ENCODE peak calls at places on chromosome 22, in five cellular contexts. X is tibial nerve, Q is A549, H is transverse colon, D is HCT116. M is an unnamed sample.

GRCh38 chr22:46571642-46572250 is 34.3 kb upstream of the CELSR1 start:
- DNase-seq in X (no peak), Q (no peak), H (no peak), D (no peak), M (no peak)

GRCh38 chr22:17303840-17304779 is 65.2 kb upstream of the CECR2 start:
- DNase-seq in X (no peak), Q (no peak), H (peak; percentile 21), D (no peak), M (no peak)

GRCh38 chr22:50519151-50519550 is 6.2 kb downstream of the SCO2 start:
- DNase-seq in X (no peak), Q (no peak), H (no peak), D (no peak), M (no peak)

GRCh38 chr22:46614070-46614931 is 5.9 kb upstream of the GRAMD4 start:
- DNase-seq in X (no peak), Q (no peak), H (peak; percentile 55), D (no peak), M (no peak)

GRCh38 chr22:32411388-32411787 is 659 bp downstream of the RTCB start:
- DNase-seq in X (no peak), Q (no peak), H (peak; percentile 9), D (no peak), M (peak; percentile 4)

GRCh38 chr22:46133588-46133855 is 16.8 kb upstream of the PPARA start:
- DNase-seq in X (no peak), Q (no peak), H (no peak), D (no peak), M (no peak)

GRCh38 chr22:33697640-33698039 is 222.6 kb downstream of the LARGE1 start:
- DNase-seq in X (no peak), Q (no peak), H (no peak), D (no peak), M (no peak)

GRCh38 chr22:23912293-23912903 is 18.2 kb downstream of the MIF start:
- DNase-seq in X (no peak), Q (no peak), H (no peak), D (no peak), M (no peak)

GRCh38 chr22:40326905-40327735 is 19.2 kb upstream of the ADSL start:
- DNase-seq in X (no peak), Q (no peak), H (no peak), D (no peak), M (no peak)

GRCh38 chr22:27420817-27421361 is 380.7 kb downstream of the MN1 start:
- DNase-seq in X (peak; percentile 82), Q (no peak), H (peak; percentile 46), D (no peak), M (peak; percentile 41)

DNA sequence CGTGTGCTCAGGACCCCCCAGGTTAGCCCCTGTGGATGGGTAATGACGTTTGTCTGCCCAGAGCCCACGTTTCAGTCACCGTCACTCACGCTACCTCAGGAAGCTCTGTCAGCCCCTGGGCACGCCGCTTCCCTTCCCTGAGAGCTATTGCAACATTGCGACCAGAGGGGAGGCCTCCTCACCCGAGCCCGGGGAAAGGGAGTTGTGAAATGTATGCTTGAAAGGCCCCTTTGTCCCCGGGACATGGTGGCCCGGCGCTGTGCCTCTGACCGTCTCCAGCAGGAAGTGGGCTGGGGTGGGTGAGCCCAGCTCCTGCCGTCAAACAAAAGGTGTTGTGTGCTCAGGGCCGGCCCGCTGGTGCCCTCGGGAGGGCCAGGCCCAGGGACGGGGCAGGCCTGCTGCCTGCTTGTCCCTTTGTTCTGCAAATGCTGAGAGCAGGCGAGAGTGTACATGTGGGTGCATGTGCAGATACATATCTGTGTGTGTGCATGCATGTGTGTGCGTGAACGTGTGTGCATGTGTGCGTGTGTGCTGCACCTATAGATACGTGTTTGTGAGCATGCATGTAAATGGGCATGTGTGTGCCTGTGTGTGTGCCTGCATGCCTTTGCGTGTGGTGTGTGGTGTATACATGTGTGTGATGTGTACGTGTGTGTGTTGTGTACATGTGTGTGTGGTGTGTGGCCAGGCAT is 1125.0 kb downstream of the BRD1 start:
- DNase-seq in X (peak; percentile 63), Q (no peak), H (no peak), D (no peak), M (no peak)
- TF ChIP-seq POLR2A in X (no peak), Q (no peak), H (no peak), D (no peak), M (no peak)

DNA sequence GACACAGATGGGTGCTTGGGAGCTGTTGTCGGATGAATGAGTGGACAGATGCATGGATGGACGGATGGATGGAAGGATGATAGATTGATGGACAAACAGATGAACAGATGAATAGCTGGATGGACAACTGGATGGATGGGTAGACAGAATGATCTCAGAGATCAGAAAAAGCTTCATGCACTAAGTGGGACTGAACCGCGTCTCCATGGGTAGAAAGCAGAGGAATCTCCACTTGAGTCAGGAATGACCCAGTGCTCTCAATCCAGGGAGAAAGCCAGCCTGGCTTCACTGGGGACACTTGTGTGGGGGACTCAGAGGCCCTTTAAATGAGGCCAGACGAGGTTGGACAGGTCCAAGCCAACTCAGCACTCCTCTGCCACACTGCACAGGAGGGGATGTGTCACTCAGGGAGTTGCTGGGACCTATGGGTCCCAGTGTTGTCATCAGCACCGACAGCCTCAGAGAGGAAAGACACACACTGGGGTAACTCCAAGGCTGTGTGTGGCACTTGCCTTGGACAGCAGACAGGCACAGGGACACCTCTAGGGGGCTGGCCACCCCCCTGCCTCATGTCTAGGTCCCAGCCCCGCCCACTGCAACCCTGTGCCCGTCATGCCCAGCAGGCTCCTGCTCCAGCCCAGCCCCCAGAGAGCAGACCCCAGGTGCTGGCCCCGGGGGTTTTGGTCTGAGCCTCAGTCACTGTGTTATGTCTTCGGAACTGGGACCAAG is 5.6 kb downstream of the IGLL5 start:
- DNase-seq in X (no peak), Q (no peak), H (no peak), D (no peak), M (no peak)
- TF ChIP-seq POLR2A in X (no peak), Q (no peak), H (no peak), D (no peak), M (no peak)

GRCh38 chr22:37019309-37020191 is at the start of the genes MPST and TST:
- DNase-seq in X (peak; percentile 67), Q (peak; percentile 63), H (peak; percentile 84), D (no peak), M (peak; percentile 69)
- TF ChIP-seq POLR2A in X (peak; percentile 80), Q (peak; percentile 49), H (peak; percentile 80), D (peak; percentile 65), M (peak; percentile 72)

GRCh38 chr22:42511401-42511891 is 8.2 kb downstream of the RRP7A start:
- DNase-seq in X (no peak), Q (no peak), H (peak; percentile 45), D (no peak), M (no peak)
- TF ChIP-seq POLR2A in X (no peak), Q (no peak), H (no peak), D (no peak), M (no peak)

DNA sequence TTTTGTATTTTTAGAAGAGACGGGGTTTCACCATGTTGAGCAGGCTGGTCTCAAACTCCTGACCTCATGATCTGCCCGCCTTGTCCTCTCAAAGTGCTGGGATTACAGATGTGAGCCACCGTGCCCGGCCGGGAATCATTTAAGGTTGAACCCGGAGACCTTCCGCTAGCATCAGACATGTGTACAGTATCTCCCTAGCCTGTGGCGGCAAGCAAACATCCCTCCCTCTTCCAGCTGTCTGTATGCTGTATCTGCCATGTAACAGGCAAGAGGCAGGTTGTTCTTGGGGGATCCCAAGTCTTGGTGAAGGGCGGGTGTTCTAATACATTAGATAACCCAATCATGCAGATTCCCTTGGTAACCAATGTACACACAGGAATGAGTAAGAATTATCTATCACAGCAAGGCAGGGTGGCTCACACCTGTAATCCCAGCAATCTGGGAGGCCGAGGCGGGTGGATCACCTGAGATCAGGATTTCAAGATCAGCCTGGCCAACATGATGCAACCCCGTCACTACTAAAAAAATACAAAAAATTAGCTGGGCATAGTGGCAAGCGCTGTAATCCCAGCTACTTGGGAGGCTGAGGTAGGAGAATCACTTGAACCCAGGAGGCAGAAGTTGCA is 58.1 kb upstream of the RBFOX2 start:
- DNase-seq in X (no peak), Q (no peak), H (no peak), D (no peak), M (no peak)
- TF ChIP-seq POLR2A in X (no peak), Q (no peak), H (no peak), D (no peak), M (no peak)

GRCh38 chr22:29095459-29095858 is 22.6 kb downstream of the KREMEN1 start:
- DNase-seq in X (no peak), Q (no peak), H (no peak), D (no peak), M (no peak)

GRCh38 chr22:29093501-29093921 is 20.7 kb downstream of the KREMEN1 start:
- DNase-seq in X (no peak), Q (no peak), H (no peak), D (no peak), M (no peak)

GRCh38 chr22:29098296-29098695 is 25.5 kb downstream of the KREMEN1 start:
- DNase-seq in X (no peak), Q (no peak), H (no peak), D (no peak), M (no peak)

GRCh38 chr22:29093980-29094379 is 21.1 kb downstream of the KREMEN1 start:
- DNase-seq in X (no peak), Q (no peak), H (no peak), D (no peak), M (no peak)

DNA sequence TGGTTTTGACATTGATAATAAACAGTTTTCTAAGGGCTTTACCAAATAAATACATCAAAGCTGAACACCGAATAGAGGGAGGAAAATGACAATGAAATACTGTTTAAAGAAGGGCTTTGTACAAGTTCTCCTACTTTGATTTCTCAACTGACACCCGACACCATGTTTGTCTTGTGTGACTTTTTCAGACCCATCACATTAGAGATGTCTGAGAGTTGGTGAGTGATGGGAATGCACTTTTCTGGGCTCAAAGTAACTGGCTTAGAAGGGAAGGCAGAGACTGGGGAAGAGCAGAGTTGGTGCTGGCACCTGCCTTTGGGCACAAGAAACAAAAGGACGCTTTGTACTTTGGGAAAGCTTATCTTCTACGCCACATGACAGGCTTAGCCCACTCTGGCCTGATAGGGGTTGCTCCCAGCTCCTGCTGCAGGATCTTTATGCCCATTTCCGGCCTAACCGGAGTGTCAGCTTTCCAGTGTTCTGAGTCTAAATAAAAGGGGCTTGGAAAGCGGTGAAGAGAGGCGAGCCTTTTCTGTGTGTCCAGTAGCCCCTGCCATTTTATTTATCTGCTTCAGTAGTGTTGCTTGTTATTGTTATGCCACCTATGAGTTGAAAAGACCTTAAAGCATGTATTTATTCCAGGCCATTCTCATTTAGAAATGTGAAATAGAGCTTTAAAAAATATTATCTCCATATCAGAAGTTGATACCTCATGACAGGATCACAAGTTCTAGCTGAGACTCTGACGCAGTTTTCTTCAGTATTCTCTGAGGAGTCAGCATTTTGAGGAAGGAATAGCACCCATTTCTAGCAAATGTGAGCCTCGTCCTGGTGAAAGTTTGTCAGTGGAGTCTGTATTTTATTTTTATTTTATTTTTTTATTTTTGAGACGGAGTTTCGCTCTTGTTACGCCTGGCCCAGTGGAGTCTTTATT is 24.2 kb downstream of the KREMEN1 start:
- DNase-seq in X (no peak), Q (no peak), H (no peak), D (no peak), M (no peak)
- TF ChIP-seq POLR2A in X (no peak), Q (no peak), H (no peak), D (no peak), M (no peak)